ENCODE peak calls at places on chromosomes 16 and 17, in seven cellular contexts. One of them, this sample, is unnamed.
A peak's percentile ranks its signal among the peaks of the same experiment; 100 is the strongest.

GRCh38 chr17:29573558-29573870 is 5.0 kb downstream of the TP53I13 start:
- DNase-seq in lung: no peak
- DNase-seq in cardiac muscle cell: no peak
- DNase-seq in right cardiac atrium: peak; percentile 21
- DNase-seq in endothelial cell of umbilical vein: no peak
- DNase-seq in right atrium auricular region: no peak
- DNase-seq in mesendoderm: no peak
- DNase-seq in this sample: no peak

GRCh38 chr17:50925296-50925891 is 59.2 kb upstream of the TOB1 start:
- DNase-seq in lung: no peak
- DNase-seq in cardiac muscle cell: no peak
- DNase-seq in right cardiac atrium: no peak
- DNase-seq in endothelial cell of umbilical vein: no peak
- DNase-seq in right atrium auricular region: no peak
- DNase-seq in mesendoderm: no peak
- DNase-seq in this sample: no peak

GRCh38 chr16:53968454-53968853 is 264.5 kb downstream of the FTO start:
- DNase-seq in lung: no peak
- DNase-seq in cardiac muscle cell: no peak
- DNase-seq in right cardiac atrium: no peak
- DNase-seq in endothelial cell of umbilical vein: no peak
- DNase-seq in right atrium auricular region: no peak
- DNase-seq in mesendoderm: peak; percentile 8
- DNase-seq in this sample: no peak

GRCh38 chr16:66616592-66616991 is 12.1 kb downstream of the CMTM3 start:
- DNase-seq in lung: no peak
- DNase-seq in cardiac muscle cell: peak; percentile 44
- DNase-seq in right cardiac atrium: no peak
- DNase-seq in endothelial cell of umbilical vein: no peak
- DNase-seq in right atrium auricular region: no peak
- DNase-seq in mesendoderm: peak; percentile 63
- DNase-seq in this sample: no peak

GRCh38 chr17:59643159-59643857 is 23.6 kb downstream of the CLTC start:
- DNase-seq in lung: no peak
- DNase-seq in cardiac muscle cell: peak; percentile 46
- DNase-seq in right cardiac atrium: no peak
- DNase-seq in endothelial cell of umbilical vein: no peak
- DNase-seq in right atrium auricular region: no peak
- DNase-seq in mesendoderm: peak; percentile 14
- DNase-seq in this sample: peak; percentile 63

GRCh38 chr16:85423186-85423550 is 190.0 kb upstream of the GSE1 start:
- DNase-seq in lung: no peak
- DNase-seq in cardiac muscle cell: no peak
- DNase-seq in right cardiac atrium: no peak
- DNase-seq in endothelial cell of umbilical vein: no peak
- DNase-seq in right atrium auricular region: no peak
- DNase-seq in mesendoderm: no peak
- DNase-seq in this sample: no peak

GRCh38 chr16:67391424-67392300 is 1.6 kb downstream of the TPPP3 start:
- DNase-seq in lung: no peak
- DNase-seq in cardiac muscle cell: no peak
- DNase-seq in right cardiac atrium: peak; percentile 48
- DNase-seq in endothelial cell of umbilical vein: no peak
- DNase-seq in right atrium auricular region: no peak
- DNase-seq in mesendoderm: peak; percentile 33
- DNase-seq in this sample: no peak

GRCh38 chr17:27540300-27541105 is 84.3 kb downstream of the KSR1 start:
- DNase-seq in lung: peak; percentile 93
- DNase-seq in cardiac muscle cell: peak; percentile 100
- DNase-seq in right cardiac atrium: peak; percentile 93
- DNase-seq in endothelial cell of umbilical vein: no peak
- DNase-seq in right atrium auricular region: peak; percentile 97
- DNase-seq in mesendoderm: no peak
- DNase-seq in this sample: no peak

GRCh38 chr16:83586036-83586810 is 221.6 kb upstream of the HSBP1 start:
- DNase-seq in lung: no peak
- DNase-seq in cardiac muscle cell: no peak
- DNase-seq in right cardiac atrium: no peak
- DNase-seq in endothelial cell of umbilical vein: no peak
- DNase-seq in right atrium auricular region: no peak
- DNase-seq in mesendoderm: peak; percentile 5
- DNase-seq in this sample: no peak

GRCh38 chr17:5986644-5987043 is 83.5 kb upstream of the WSCD1 start:
- DNase-seq in lung: no peak
- DNase-seq in cardiac muscle cell: no peak
- DNase-seq in right cardiac atrium: no peak
- DNase-seq in endothelial cell of umbilical vein: no peak
- DNase-seq in right atrium auricular region: no peak
- DNase-seq in mesendoderm: no peak
- DNase-seq in this sample: no peak

GRCh38 chr17:64614266-64615011 is 47.7 kb downstream of the SMURF2 start:
- DNase-seq in lung: no peak
- DNase-seq in cardiac muscle cell: no peak
- DNase-seq in right cardiac atrium: no peak
- DNase-seq in endothelial cell of umbilical vein: no peak
- DNase-seq in right atrium auricular region: no peak
- DNase-seq in mesendoderm: no peak
- DNase-seq in this sample: no peak

GRCh38 chr17:10875411-10875810 is 37.5 kb upstream of the PIRT start:
- DNase-seq in lung: no peak
- DNase-seq in cardiac muscle cell: peak; percentile 18
- DNase-seq in right cardiac atrium: no peak
- DNase-seq in endothelial cell of umbilical vein: no peak
- DNase-seq in right atrium auricular region: no peak
- DNase-seq in mesendoderm: peak; percentile 74
- DNase-seq in this sample: peak; percentile 69

GRCh38 chr17:76272541-76273434 is 7.6 kb downstream of the UBALD2 start:
- DNase-seq in lung: no peak
- DNase-seq in cardiac muscle cell: no peak
- DNase-seq in right cardiac atrium: no peak
- DNase-seq in endothelial cell of umbilical vein: no peak
- DNase-seq in right atrium auricular region: no peak
- DNase-seq in mesendoderm: no peak
- DNase-seq in this sample: no peak

GRCh38 chr16:3074860-3075545 is 9.6 kb downstream of the IL32 start:
- DNase-seq in lung: no peak
- DNase-seq in cardiac muscle cell: no peak
- DNase-seq in right cardiac atrium: no peak
- DNase-seq in endothelial cell of umbilical vein: no peak
- DNase-seq in right atrium auricular region: no peak
- DNase-seq in mesendoderm: no peak
- DNase-seq in this sample: peak; percentile 66

GRCh38 chr17:50275279-50275678 is 1.0 kb downstream of the TMEM92 start:
- DNase-seq in lung: no peak
- DNase-seq in cardiac muscle cell: no peak
- DNase-seq in right cardiac atrium: no peak
- DNase-seq in endothelial cell of umbilical vein: no peak
- DNase-seq in right atrium auricular region: no peak
- DNase-seq in mesendoderm: no peak
- DNase-seq in this sample: no peak

GRCh38 chr16:27366687-27367462 is 35.1 kb upstream of the IL21R start:
- DNase-seq in lung: no peak
- DNase-seq in cardiac muscle cell: peak; percentile 30
- DNase-seq in right cardiac atrium: peak; percentile 57
- DNase-seq in endothelial cell of umbilical vein: peak; percentile 26
- DNase-seq in right atrium auricular region: no peak
- DNase-seq in mesendoderm: no peak
- DNase-seq in this sample: no peak

GRCh38 chr17:71402661-71403141 is 718.1 kb upstream of the SOX9 start:
- DNase-seq in lung: no peak
- DNase-seq in cardiac muscle cell: no peak
- DNase-seq in right cardiac atrium: no peak
- DNase-seq in endothelial cell of umbilical vein: no peak
- DNase-seq in right atrium auricular region: no peak
- DNase-seq in mesendoderm: no peak
- DNase-seq in this sample: no peak

GRCh38 chr17:1953866-1954265 is 71.3 kb downstream of the RTN4RL1 start:
- DNase-seq in lung: no peak
- DNase-seq in cardiac muscle cell: no peak
- DNase-seq in right cardiac atrium: no peak
- DNase-seq in endothelial cell of umbilical vein: no peak
- DNase-seq in right atrium auricular region: no peak
- DNase-seq in mesendoderm: no peak
- DNase-seq in this sample: no peak

GRCh38 chr16:11697319-11697718 is 29.1 kb downstream of the SNN start:
- DNase-seq in lung: no peak
- DNase-seq in cardiac muscle cell: no peak
- DNase-seq in right cardiac atrium: no peak
- DNase-seq in endothelial cell of umbilical vein: no peak
- DNase-seq in right atrium auricular region: no peak
- DNase-seq in mesendoderm: no peak
- DNase-seq in this sample: no peak

GRCh38 chr17:48995332-48995870 is 1.8 kb upstream of the IGF2BP1 start:
- DNase-seq in lung: no peak
- DNase-seq in cardiac muscle cell: no peak
- DNase-seq in right cardiac atrium: no peak
- DNase-seq in endothelial cell of umbilical vein: peak; percentile 43
- DNase-seq in right atrium auricular region: peak; percentile 26
- DNase-seq in mesendoderm: peak; percentile 93
- DNase-seq in this sample: no peak

GRCh38 chr16:57360321-57360935 is 1.8 kb downstream of the CCL22 start:
- DNase-seq in lung: no peak
- DNase-seq in cardiac muscle cell: no peak
- DNase-seq in right cardiac atrium: no peak
- DNase-seq in endothelial cell of umbilical vein: no peak
- DNase-seq in right atrium auricular region: no peak
- DNase-seq in mesendoderm: no peak
- DNase-seq in this sample: no peak

GRCh38 chr16:86714166-86714565 is 135.8 kb downstream of the FOXL1 start:
- DNase-seq in lung: no peak
- DNase-seq in cardiac muscle cell: no peak
- DNase-seq in right cardiac atrium: no peak
- DNase-seq in endothelial cell of umbilical vein: no peak
- DNase-seq in right atrium auricular region: no peak
- DNase-seq in mesendoderm: peak; percentile 43
- DNase-seq in this sample: no peak

GRCh38 chr16:87541882-87542234 is 49.0 kb upstream of the ZCCHC14 start:
- DNase-seq in lung: no peak
- DNase-seq in cardiac muscle cell: peak; percentile 50
- DNase-seq in right cardiac atrium: peak; percentile 60
- DNase-seq in endothelial cell of umbilical vein: no peak
- DNase-seq in right atrium auricular region: no peak
- DNase-seq in mesendoderm: no peak
- DNase-seq in this sample: no peak

GRCh38 chr17:47276444-47276843 is 22.8 kb downstream of the ITGB3 start:
- DNase-seq in lung: no peak
- DNase-seq in cardiac muscle cell: no peak
- DNase-seq in right cardiac atrium: no peak
- DNase-seq in endothelial cell of umbilical vein: no peak
- DNase-seq in right atrium auricular region: no peak
- DNase-seq in mesendoderm: no peak
- DNase-seq in this sample: no peak

GRCh38 chr17:47274319-47275069 is 20.9 kb downstream of the ITGB3 start:
- DNase-seq in lung: no peak
- DNase-seq in cardiac muscle cell: no peak
- DNase-seq in right cardiac atrium: no peak
- DNase-seq in endothelial cell of umbilical vein: no peak
- DNase-seq in right atrium auricular region: no peak
- DNase-seq in mesendoderm: peak; percentile 60
- DNase-seq in this sample: no peak

GRCh38 chr17:47273245-47273644 is 19.6 kb downstream of the ITGB3 start:
- DNase-seq in lung: no peak
- DNase-seq in cardiac muscle cell: no peak
- DNase-seq in right cardiac atrium: no peak
- DNase-seq in endothelial cell of umbilical vein: no peak
- DNase-seq in right atrium auricular region: no peak
- DNase-seq in mesendoderm: no peak
- DNase-seq in this sample: no peak

GRCh38 chr17:47276868-47277267 is 23.2 kb downstream of the ITGB3 start:
- DNase-seq in lung: peak; percentile 52
- DNase-seq in cardiac muscle cell: peak; percentile 84
- DNase-seq in right cardiac atrium: peak; percentile 83
- DNase-seq in endothelial cell of umbilical vein: peak; percentile 63
- DNase-seq in right atrium auricular region: peak; percentile 87
- DNase-seq in mesendoderm: peak; percentile 90
- DNase-seq in this sample: no peak

GRCh38 chr17:47275245-47275984 is 21.8 kb downstream of the ITGB3 start:
- DNase-seq in lung: peak; percentile 56
- DNase-seq in cardiac muscle cell: peak; percentile 89
- DNase-seq in right cardiac atrium: peak; percentile 90
- DNase-seq in endothelial cell of umbilical vein: no peak
- DNase-seq in right atrium auricular region: peak; percentile 80
- DNase-seq in mesendoderm: peak; percentile 89
- DNase-seq in this sample: no peak
- H3K27ac ChIP-seq in lung: peak overlapping the region; percentile 74
- H3K27ac ChIP-seq in cardiac muscle cell: peak overlapping the region; percentile 99
- H3K27ac ChIP-seq in right cardiac atrium: peak overlapping the region; percentile 87
- H3K27ac ChIP-seq in endothelial cell of umbilical vein: no peak overlapping the region
- H3K27ac ChIP-seq in right atrium auricular region: peak overlapping the region; percentile 92
- H3K27ac ChIP-seq in mesendoderm: peak overlapping the region; percentile 74
- H3K27ac ChIP-seq in this sample: peak overlapping the region; percentile 5

DNA sequence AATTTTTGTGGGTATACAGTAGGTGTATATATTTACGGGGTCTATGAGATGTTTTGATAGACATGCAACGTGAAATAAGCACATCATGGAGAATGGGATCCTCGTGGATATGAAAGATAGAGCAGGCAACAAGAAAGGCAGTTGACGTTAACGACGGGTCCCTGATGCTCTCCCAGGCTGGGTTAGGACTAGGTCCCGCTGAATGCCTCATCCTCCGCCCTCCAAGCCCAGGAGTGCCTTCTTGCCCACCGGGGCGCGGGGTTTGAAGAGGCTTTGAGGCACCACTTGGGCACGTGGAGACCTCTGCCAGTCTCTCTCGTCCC is 9.5 kb upstream of the ZFP90 start:
- DNase-seq in lung: no peak
- DNase-seq in cardiac muscle cell: no peak
- DNase-seq in right cardiac atrium: no peak
- DNase-seq in endothelial cell of umbilical vein: no peak
- DNase-seq in right atrium auricular region: no peak
- DNase-seq in mesendoderm: no peak
- DNase-seq in this sample: no peak
- H3K4me1 ChIP-seq in lung: no peaks in the 10 kb centered on the region
- H3K4me1 ChIP-seq in cardiac muscle cell: no peaks in the 10 kb centered on the region
- H3K4me1 ChIP-seq in right cardiac atrium: no peaks in the 10 kb centered on the region
- H3K4me1 ChIP-seq in endothelial cell of umbilical vein: peaks cover 10% of the 10 kb centered on the region
- H3K4me1 ChIP-seq in right atrium auricular region: peaks cover 22% of the 10 kb centered on the region
- H3K4me1 ChIP-seq in mesendoderm: no peaks in the 10 kb centered on the region
- H3K4me1 ChIP-seq in this sample: no peaks in the 10 kb centered on the region

GRCh38 chr17:19533036-19533717 is 477 bp upstream of the SLC47A1 start:
- DNase-seq in lung: no peak
- DNase-seq in cardiac muscle cell: no peak
- DNase-seq in right cardiac atrium: no peak
- DNase-seq in endothelial cell of umbilical vein: peak; percentile 12
- DNase-seq in right atrium auricular region: no peak
- DNase-seq in mesendoderm: no peak
- DNase-seq in this sample: no peak
- H3K4me3 ChIP-seq in lung: no peak overlapping the region
- H3K4me3 ChIP-seq in cardiac muscle cell: peak overlapping the region; percentile 60
- H3K4me3 ChIP-seq in right cardiac atrium: peak overlapping the region; percentile 60
- H3K4me3 ChIP-seq in endothelial cell of umbilical vein: peak overlapping the region; percentile 58
- H3K4me3 ChIP-seq in right atrium auricular region: peak overlapping the region; percentile 61
- H3K4me3 ChIP-seq in mesendoderm: no peak overlapping the region
- H3K4me3 ChIP-seq in this sample: no peak overlapping the region

DNA sequence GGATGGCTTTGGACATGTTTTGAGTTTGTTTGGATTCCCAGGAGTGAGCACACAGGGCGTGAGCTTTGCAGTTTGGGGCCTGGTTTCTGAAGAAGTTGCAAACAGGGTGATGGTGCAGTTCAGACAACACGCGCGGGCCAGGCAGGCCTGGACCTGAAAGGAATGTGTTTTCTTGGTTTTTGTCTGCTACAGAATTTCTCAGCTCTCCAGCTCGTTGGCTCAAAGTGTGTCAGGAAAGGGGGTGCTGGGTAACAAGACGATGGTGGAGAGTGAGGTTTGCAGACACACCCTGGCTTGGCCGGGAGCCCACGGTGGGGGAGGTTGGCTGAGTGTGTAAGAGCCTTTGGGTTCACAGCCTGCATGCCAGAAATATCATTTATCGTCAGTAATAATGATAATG is 82.3 kb downstream of the CMIP start:
- DNase-seq in lung: peak; percentile 55
- DNase-seq in cardiac muscle cell: peak; percentile 76
- DNase-seq in right cardiac atrium: peak; percentile 72
- DNase-seq in endothelial cell of umbilical vein: peak; percentile 53
- DNase-seq in right atrium auricular region: peak; percentile 63
- DNase-seq in mesendoderm: no peak
- DNase-seq in this sample: no peak
- H3K27ac ChIP-seq in lung: no peak overlapping the region
- H3K27ac ChIP-seq in cardiac muscle cell: no peak overlapping the region
- H3K27ac ChIP-seq in right cardiac atrium: peak overlapping the region; percentile 48
- H3K27ac ChIP-seq in endothelial cell of umbilical vein: peak overlapping the region; percentile 37
- H3K27ac ChIP-seq in right atrium auricular region: peak overlapping the region; percentile 1
- H3K27ac ChIP-seq in mesendoderm: no peak overlapping the region
- H3K27ac ChIP-seq in this sample: no peak overlapping the region

This sample was measured in Karpas-422.